ENCODE peak calls at places on chromosomes 3 and 15, in five cellular contexts. G, Q, K, S and Y are unnamed samples.

GRCh38 chr3:48000212-48000611 is 16.0 kb downstream of the MAP4 start:
- DNase-seq in K (peak; percentile 24), S (no peak), Q (no peak), G (no peak), Y (no peak)

GRCh38 chr3:25820372-25820771 is 30.5 kb downstream of the OXSM start:
- DNase-seq in K (no peak), G (peak; percentile 57), Q (no peak), S (no peak), Y (no peak)

GRCh38 chr3:107198522-107199271 is 178.5 kb upstream of the CCDC54 start:
- DNase-seq in Q (no peak), K (no peak), S (no peak), G (no peak), Y (no peak)

GRCh38 chr15:76871930-76872329 is 33.2 kb downstream of the SCAPER start:
- DNase-seq in G (no peak), Q (no peak), K (no peak), S (no peak), Y (no peak)

GRCh38 chr3:13709706-13710105 is 160.8 kb downstream of the FBLN2 start:
- DNase-seq in G (no peak), Q (no peak), S (no peak), K (no peak), Y (no peak)

GRCh38 chr3:191715585-191715984 is 254.6 kb downstream of the PYDC2 start:
- DNase-seq in Q (no peak), K (no peak), S (no peak), G (no peak), Y (no peak)

GRCh38 chr3:189324538-189325138 is 152.9 kb downstream of the TPRG1 start:
- DNase-seq in K (peak; percentile 85), Q (no peak), G (no peak), S (peak; percentile 94), Y (no peak)

GRCh38 chr15:50140097-50140496 is 21.1 kb upstream of the ATP8B4 start:
- DNase-seq in G (no peak), S (no peak), Q (no peak), K (no peak), Y (no peak)

GRCh38 chr3:143865302-143865701 is 17.0 kb upstream of the SLC9A9 start:
- DNase-seq in K (no peak), S (no peak), G (no peak), Q (no peak), Y (no peak)

GRCh38 chr15:60110909-60111308 is 106.8 kb downstream of the FOXB1 start:
- DNase-seq in K (no peak), G (no peak), S (no peak), Q (no peak), Y (no peak)

DNA sequence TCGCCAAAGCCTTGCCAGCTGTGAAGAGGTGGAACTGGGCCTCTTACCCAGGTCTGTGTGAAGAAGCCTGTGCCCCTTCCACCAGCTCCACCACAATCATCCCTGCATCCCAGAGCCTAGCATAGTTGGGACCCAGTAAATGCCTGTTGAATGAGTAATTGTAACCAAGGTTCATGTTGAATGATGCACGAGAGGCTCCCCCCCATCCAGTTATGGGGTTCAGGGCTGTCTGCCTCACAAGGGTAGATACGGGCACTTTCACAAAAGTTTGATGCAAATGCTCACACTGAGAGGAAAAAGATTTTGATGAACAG is 29.5 kb upstream of the TSEN2 start:
- DNase-seq in S (no peak), G (no peak), Q (no peak), K (no peak), Y (no peak)
- TF ChIP-seq SUZ12 in S (no peak), G (no peak), Q (no peak), K (no peak), Y (no peak)

DNA sequence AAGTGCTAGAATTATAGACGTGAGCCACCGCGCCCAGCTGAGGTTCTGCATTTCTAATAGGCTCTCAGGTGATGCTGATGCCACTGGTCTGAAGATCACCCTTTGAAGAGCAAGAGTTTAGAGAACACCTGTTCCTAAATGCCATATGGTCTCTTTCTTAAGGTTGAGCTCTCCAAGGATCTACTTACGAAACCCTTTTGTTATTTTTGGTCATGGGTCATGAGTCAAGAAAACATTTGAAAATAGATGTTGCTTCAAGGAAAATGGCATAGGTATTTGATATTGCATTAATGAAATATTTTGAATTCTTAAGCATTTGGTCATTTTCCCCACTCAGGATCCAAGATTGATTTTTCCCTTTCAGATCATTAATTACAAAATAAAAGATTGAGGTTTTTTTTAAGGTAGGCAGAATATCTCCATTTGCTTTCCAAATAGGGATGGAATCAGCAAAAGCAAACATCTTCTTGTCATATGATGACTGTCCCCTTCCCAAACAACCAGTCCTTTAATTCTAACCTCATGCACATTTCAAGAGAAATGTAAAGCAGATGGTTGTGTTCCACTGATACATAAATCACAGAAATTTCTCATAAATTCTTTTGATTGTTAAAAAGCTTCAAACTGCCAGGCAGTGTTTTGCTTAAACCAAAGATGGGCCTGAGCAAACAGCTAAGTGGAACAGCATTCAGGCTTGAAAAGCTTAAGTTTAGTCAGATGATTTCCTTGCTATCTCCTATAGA is 74.5 kb upstream of the SOX2 start:
- DNase-seq in S (no peak), Q (no peak), K (no peak), G (no peak), Y (no peak)
- TF ChIP-seq SUZ12 in S (no peak), Q (no peak), K (no peak), G (no peak), Y (no peak)

DNA sequence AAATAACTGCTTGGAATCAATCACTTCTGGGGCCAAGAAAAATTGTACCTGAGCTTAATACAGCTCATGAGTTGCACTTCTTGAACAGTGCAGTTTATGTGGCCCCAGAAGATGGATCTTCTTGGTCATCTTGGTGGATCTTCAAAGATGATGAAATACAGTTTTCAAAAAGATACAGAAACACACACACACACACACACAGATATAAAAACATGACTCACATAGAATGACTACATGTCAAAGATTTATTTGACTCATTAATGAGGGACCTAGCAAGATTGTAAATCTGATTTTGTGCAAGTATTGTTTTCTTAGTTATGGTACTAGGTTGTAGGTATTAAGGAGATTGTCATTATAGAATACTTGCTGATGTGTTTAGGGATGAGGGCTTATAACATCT is 32.6 kb downstream of the PDCD6IP start:
- DNase-seq in S (no peak), Q (no peak), G (no peak), K (no peak), Y (no peak)
- TF ChIP-seq SUZ12 in S (no peak), Q (no peak), G (no peak), K (no peak), Y (no peak)

GRCh38 chr15:66780172-66780972 is 78.3 kb downstream of the SMAD6 start:
- DNase-seq in K (no peak), G (peak; percentile 39), S (no peak), Q (no peak), Y (no peak)
- TF ChIP-seq SUZ12 in K (no peak), G (no peak), S (no peak), Q (no peak), Y (no peak)